ENCODE peak calls at places on chromosomes 2 and 18, in ten cellular contexts. R is glutamatergic neuron, P is mucosa of descending colon, L is endothelial cell, X is WTC11, B is AG04450, U is mesothelial cell of epicardium, V is left ventricle myocardium inferior, S is GM12865, D is MM.1S. A is an unnamed sample.

GRCh38 chr2:191521608-191522208 is 156.2 kb upstream of the NABP1 start:
- DNase-seq in R (no peak), P (no peak), L (no peak), X (no peak), B (no peak), U (no peak), V (no peak), S (peak; percentile 7), D (peak; percentile 19), A (peak; percentile 31)

GRCh38 chr2:198135481-198135934 is 331.1 kb downstream of the PLCL1 start:
- DNase-seq in R (no peak), P (no peak), L (no peak), X (no peak), B (no peak), U (no peak), V (no peak), S (no peak), D (no peak), A (no peak)

GRCh38 chr2:96663177-96663576 is 20.6 kb downstream of the FER1L5 start:
- DNase-seq in R (no peak), P (no peak), L (no peak), X (no peak), B (no peak), U (no peak), V (no peak), S (no peak), D (no peak), A (no peak)

GRCh38 chr18:73962251-73962650 is 185.4 kb downstream of the FBXO15 start:
- DNase-seq in R (no peak), P (no peak), L (no peak), X (no peak), B (peak; percentile 51), U (no peak), V (no peak), S (no peak), D (no peak), A (no peak)

GRCh38 chr18:59029663-59030421 is 109.8 kb upstream of the SEC11C start:
- DNase-seq in R (no peak), P (no peak), L (no peak), X (no peak), B (no peak), U (no peak), V (no peak), S (no peak), D (no peak), A (no peak)

GRCh38 chr2:127968610-127969339 is 59.1 kb downstream of the SAP130 start:
- DNase-seq in R (no peak), P (no peak), L (no peak), X (no peak), B (no peak), U (no peak), V (no peak), S (no peak), D (no peak), A (no peak)

GRCh38 chr2:68811364-68811763 is 59.8 kb downstream of the BMP10 start:
- DNase-seq in R (no peak), P (no peak), L (no peak), X (no peak), B (no peak), U (no peak), V (peak; percentile 42), S (no peak), D (no peak), A (no peak)

GRCh38 chr2:127371037-127371436 is 16.7 kb downstream of the MAP3K2 start:
- DNase-seq in R (no peak), P (no peak), L (no peak), X (no peak), B (no peak), U (no peak), V (peak; percentile 52), S (no peak), D (no peak), A (no peak)

GRCh38 chr2:25649790-25650189 is 23.6 kb downstream of the DTNB start:
- DNase-seq in R (no peak), P (no peak), L (no peak), X (no peak), B (no peak), U (no peak), V (no peak), S (no peak), D (no peak), A (no peak)

GRCh38 chr2:25650249-25650648 is 23.1 kb downstream of the DTNB start:
- DNase-seq in R (no peak), P (no peak), L (no peak), X (no peak), B (no peak), U (no peak), V (no peak), S (no peak), D (no peak), A (no peak)

GRCh38 chr2:25654801-25655200 is 18.6 kb downstream of the DTNB start:
- DNase-seq in R (no peak), P (no peak), L (no peak), X (no peak), B (no peak), U (no peak), V (no peak), S (no peak), D (no peak), A (no peak)

GRCh38 chr2:25651066-25651465 is 22.3 kb downstream of the DTNB start:
- DNase-seq in R (no peak), P (no peak), L (no peak), X (no peak), B (no peak), U (no peak), V (no peak), S (no peak), D (no peak), A (no peak)

GRCh38 chr2:25651782-25652455 is 21.5 kb downstream of the DTNB start:
- DNase-seq in R (no peak), P (no peak), L (no peak), X (no peak), B (no peak), U (no peak), V (no peak), S (no peak), D (no peak), A (no peak)
- TF ChIP-seq CTCF in R (no peak), P (no peak), L (no peak), X (no peak), B (no peak), U (no peak), V (no peak), S (no peak), D (no peak), A (no peak)

GRCh38 chr2:158458617-158458920 is 1.8 kb downstream of the PKP4 start:
- DNase-seq in R (no peak), P (no peak), L (no peak), X (no peak), B (no peak), U (no peak), V (no peak), S (no peak), D (no peak), A (no peak)

GRCh38 chr2:158457826-158458616 is 1.3 kb downstream of the PKP4 start:
- DNase-seq in R (peak; percentile 75), P (peak; percentile 87), L (peak; percentile 77), X (peak; percentile 92), B (no peak), U (peak; percentile 48), V (peak; percentile 72), S (peak; percentile 76), D (peak; percentile 78), A (peak; percentile 66)

GRCh38 chr2:158459161-158460003 is 2.6 kb downstream of the PKP4 start:
- DNase-seq in R (no peak), P (no peak), L (no peak), X (no peak), B (no peak), U (no peak), V (no peak), S (no peak), D (no peak), A (no peak)

GRCh38 chr2:158456309-158457066 is at the start of the genes CCDC148 and PKP4:
- DNase-seq in R (peak; percentile 93), P (peak; percentile 92), L (peak; percentile 92), X (peak; percentile 90), B (peak; percentile 76), U (peak; percentile 82), V (peak; percentile 89), S (peak; percentile 94), D (peak; percentile 94), A (peak; percentile 96)

DNA sequence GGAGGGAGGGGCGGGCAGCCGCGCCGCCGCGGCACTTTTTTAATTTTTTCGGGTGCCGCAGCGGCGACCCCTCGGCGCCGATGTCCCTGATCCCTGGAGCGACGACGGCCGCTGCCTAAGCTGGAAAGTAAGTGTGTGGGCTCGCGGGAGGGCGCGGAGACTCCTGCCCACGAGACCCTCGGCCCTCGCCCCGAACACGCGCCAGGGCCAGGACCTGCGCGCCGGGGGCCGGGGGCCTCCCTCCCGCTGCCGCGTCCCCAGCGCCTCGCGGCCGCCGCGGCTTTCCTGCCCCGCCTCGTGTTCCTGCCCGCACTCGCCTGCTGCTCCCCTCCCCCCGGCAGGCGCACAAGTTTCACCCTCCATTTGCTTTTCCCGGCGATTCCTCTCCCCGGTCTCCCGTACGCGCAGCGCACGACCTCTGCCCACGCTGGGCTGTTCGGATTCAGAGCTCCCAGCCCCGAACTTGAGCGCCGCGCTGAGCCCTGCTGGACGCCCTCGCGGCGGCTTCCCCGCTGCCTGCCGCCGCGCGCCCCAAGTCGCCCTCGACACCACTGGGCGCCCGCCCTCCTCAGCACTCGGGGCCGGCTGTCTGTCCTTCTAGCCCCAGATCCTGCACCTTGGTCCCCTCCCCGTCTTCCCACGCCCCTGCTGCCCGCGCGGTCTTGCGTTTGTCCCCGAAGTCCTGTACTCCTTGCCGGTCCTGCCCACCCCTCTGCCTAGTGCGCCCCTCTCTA is 507 bp downstream of the PKP4 start:
- DNase-seq in R (peak; percentile 76), P (peak; percentile 79), L (peak; percentile 70), X (peak; percentile 56), B (no peak), U (peak; percentile 39), V (peak; percentile 70), S (peak; percentile 69), D (peak; percentile 69), A (peak; percentile 63)
- TF ChIP-seq CTCF in R (no peak), P (no peak), L (no peak), X (no peak), B (peak; percentile 14), U (no peak), V (no peak), S (peak; percentile 15), D (no peak), A (peak; percentile 5)

DNA sequence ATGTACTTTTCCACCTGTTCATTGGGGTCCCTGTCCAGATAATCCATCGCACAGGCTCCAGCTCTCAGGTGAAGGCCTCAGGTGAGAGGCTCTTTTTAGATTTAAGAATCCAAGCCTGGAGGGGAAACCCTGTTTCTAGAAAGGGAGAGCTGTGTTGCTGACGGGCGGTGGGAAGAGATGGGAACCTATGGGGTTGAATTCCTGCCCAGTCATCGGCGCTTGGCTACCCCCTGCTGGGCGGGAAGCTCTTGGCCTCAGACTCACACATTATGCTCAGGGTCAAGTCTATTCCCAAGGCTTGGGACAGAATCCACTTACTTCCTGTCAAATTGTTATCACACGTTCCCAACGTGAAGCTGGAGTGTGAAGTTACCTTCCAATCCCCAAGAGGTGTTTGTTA is 181.9 kb upstream of the ETAA1 start:
- DNase-seq in R (peak; percentile 77), P (peak; percentile 43), L (peak; percentile 64), X (peak; percentile 72), B (peak; percentile 77), U (peak; percentile 66), V (no peak), S (peak; percentile 6), D (no peak), A (peak; percentile 5)
- TF ChIP-seq CTCF in R (peak; percentile 38), P (no peak), L (peak; percentile 24), X (no peak), B (peak; percentile 91), U (peak; percentile 55), V (peak; percentile 29), S (peak; percentile 27), D (no peak), A (peak; percentile 15)

DNA sequence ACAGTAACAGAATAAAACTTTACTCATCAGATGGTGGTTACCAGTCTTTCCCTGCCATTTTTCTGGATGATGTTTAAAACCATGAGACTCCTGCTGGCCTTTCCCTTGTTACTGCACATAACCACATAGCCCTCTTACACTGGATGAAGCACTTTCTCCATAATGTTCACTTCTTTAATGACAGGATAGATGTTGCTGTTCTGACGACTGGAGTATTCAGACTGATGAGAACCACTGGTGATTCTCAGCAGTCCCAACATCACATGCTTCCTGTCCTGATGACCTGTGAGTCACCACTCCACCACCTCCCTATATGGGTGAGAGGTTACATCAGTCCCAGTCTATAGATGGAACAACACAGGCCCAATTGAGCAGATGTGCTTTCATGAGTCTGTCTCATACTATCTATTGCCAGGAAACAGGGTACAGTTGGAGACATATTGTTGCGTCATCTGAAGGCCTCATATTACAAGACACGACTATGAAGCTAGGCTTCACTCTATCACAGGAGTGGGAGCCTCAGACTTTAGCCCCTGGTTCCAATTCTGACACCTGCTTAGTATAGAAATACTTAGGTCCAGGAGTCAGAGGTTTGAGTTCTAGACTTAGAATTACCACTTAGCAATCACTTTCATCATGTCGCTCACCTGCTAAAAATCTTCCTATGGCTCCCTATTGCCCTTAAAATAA is 145.7 kb upstream of the KLF7 start:
- DNase-seq in R (no peak), P (no peak), L (no peak), X (no peak), B (peak; percentile 93), U (no peak), V (no peak), S (peak; percentile 52), D (no peak), A (peak; percentile 67)
- TF ChIP-seq CTCF in R (no peak), P (no peak), L (no peak), X (no peak), B (peak; percentile 59), U (no peak), V (peak; percentile 33), S (no peak), D (no peak), A (peak; percentile 5)